ENCODE peak calls at places on chromosomes 7 and 10, in eight cellular contexts. D, P, T, S, G, U, M and K are unnamed samples.

GRCh38 chr7:114539575-114539974 is 125.0 kb downstream of the FOXP2 start:
- DNase-seq in D (no peak), P (no peak), T (peak), S (no peak), G (no peak), U (no peak), M (peak), K (no peak)

GRCh38 chr7:106222545-106222944 is 62.2 kb downstream of the NAMPT start:
- DNase-seq in D (no peak), P (no peak), T (no peak), S (no peak), G (no peak), U (no peak), M (no peak), K (no peak)

GRCh38 chr10:94183666-94184264 is 179.0 kb downstream of the NOC3L start:
- DNase-seq in D (no peak), P (no peak), T (peak), S (no peak), G (no peak), U (no peak), M (no peak), K (no peak)

GRCh38 chr10:33623677-33624076 is 289.2 kb upstream of the NRP1 start:
- DNase-seq in D (no peak), P (no peak), T (no peak), S (no peak), G (no peak), U (no peak), M (no peak), K (no peak)

GRCh38 chr7:135801045-135801693 is 52.6 kb upstream of the FAM180A start:
- DNase-seq in D (peak), P (no peak), T (peak), S (no peak), G (no peak), U (no peak), M (peak), K (peak)

GRCh38 chr7:42572046-42572445 is 335.0 kb upstream of the GLI3 start:
- DNase-seq in D (no peak), P (no peak), T (no peak), S (no peak), G (no peak), U (no peak), M (no peak), K (no peak)

GRCh38 chr10:71161429-71161828 is 50.9 kb upstream of the UNC5B start:
- DNase-seq in D (no peak), P (no peak), T (no peak), S (no peak), G (no peak), U (no peak), M (no peak), K (no peak)

GRCh38 chr7:139902436-139903102 is 73.5 kb downstream of the TBXAS1 start:
- DNase-seq in D (no peak), P (no peak), T (no peak), S (no peak), G (no peak), U (no peak), M (no peak), K (no peak)

GRCh38 chr7:94620703-94621118 is 35.2 kb downstream of the SGCE start:
- DNase-seq in D (peak), P (no peak), T (peak), S (peak), G (peak), U (no peak), M (no peak), K (peak)

GRCh38 chr7:92698237-92698841 is 108.1 kb upstream of the FAM133B start:
- DNase-seq in D (peak), P (no peak), T (peak), S (no peak), G (peak), U (no peak), M (peak), K (no peak)

GRCh38 chr7:105691692-105692564 is 110.6 kb upstream of the EFCAB10 start:
- DNase-seq in D (peak), P (peak), T (peak), S (peak), G (peak), U (peak), M (peak), K (peak)

GRCh38 chr10:13924020-13924725 is 337.4 kb downstream of the PRPF18 start:
- DNase-seq in D (no peak), P (no peak), T (peak), S (no peak), G (no peak), U (no peak), M (no peak), K (no peak)

GRCh38 chr7:127654404-127655392 is 2.7 kb downstream of the SND1 start:
- DNase-seq in D (no peak), P (no peak), T (no peak), S (no peak), G (no peak), U (no peak), M (no peak), K (no peak)

GRCh38 chr10:36888925-36889573 is 236.3 kb upstream of the ANKRD30A start:
- DNase-seq in D (peak), P (no peak), T (no peak), S (no peak), G (no peak), U (peak), M (no peak), K (peak)

GRCh38 chr10:28810062-28810870 is 132.9 kb downstream of the BAMBI start:
- DNase-seq in D (no peak), P (no peak), T (no peak), S (no peak), G (no peak), U (peak), M (no peak), K (no peak)

GRCh38 chr10:68208424-68209042 is 23.4 kb downstream of the ATOH7 start:
- DNase-seq in D (peak), P (no peak), T (peak), S (no peak), G (no peak), U (peak), M (peak), K (no peak)

GRCh38 chr10:124763267-124763666 is 19.1 kb upstream of the FAM53B start:
- DNase-seq in D (no peak), P (no peak), T (no peak), S (no peak), G (no peak), U (no peak), M (no peak), K (no peak)

GRCh38 chr10:110802551-110803238 is 69.0 kb upstream of the PDCD4 start:
- DNase-seq in D (peak), P (no peak), T (peak), S (peak), G (peak), U (no peak), M (peak), K (peak)

GRCh38 chr7:75823198-75823910 is 9.7 kb upstream of the CCL24 start:
- DNase-seq in D (no peak), P (no peak), T (no peak), S (no peak), G (no peak), U (no peak), M (no peak), K (no peak)

GRCh38 chr10:24762161-24762924 is 38.7 kb upstream of the ARHGAP21 start:
- DNase-seq in D (no peak), P (no peak), T (peak), S (no peak), G (no peak), U (no peak), M (no peak), K (no peak)

GRCh38 chr10:127832456-127832855 is 60.3 kb downstream of the CLRN3 start:
- DNase-seq in D (no peak), P (no peak), T (no peak), S (no peak), G (no peak), U (no peak), M (no peak), K (no peak)

GRCh38 chr7:153190452-153190851 is 430.9 kb downstream of the ACTR3B start:
- DNase-seq in D (no peak), P (no peak), T (no peak), S (no peak), G (no peak), U (peak), M (no peak), K (no peak)

GRCh38 chr10:51109821-51110533 is 35.7 kb downstream of the PRKG1 start:
- DNase-seq in D (no peak), P (no peak), T (peak), S (no peak), G (no peak), U (no peak), M (no peak), K (no peak)

GRCh38 chr10:85995791-85996190 is 370.8 kb downstream of the GRID1 start:
- DNase-seq in D (peak), P (no peak), T (no peak), S (no peak), G (no peak), U (peak), M (no peak), K (no peak)

GRCh38 chr7:124276005-124276606 is 243.2 kb upstream of the TMEM229A start:
- DNase-seq in D (no peak), P (no peak), T (no peak), S (no peak), G (no peak), U (peak), M (no peak), K (no peak)

GRCh38 chr10:64215088-64215487 is 693.9 kb downstream of the REEP3 start:
- DNase-seq in D (no peak), P (no peak), T (no peak), S (no peak), G (no peak), U (no peak), M (no peak), K (no peak)

GRCh38 chr10:120963587-120964220 is 112.5 kb downstream of the WDR11 start:
- DNase-seq in D (no peak), P (no peak), T (no peak), S (no peak), G (no peak), U (no peak), M (no peak), K (no peak)

GRCh38 chr7:69773535-69774225 is 175.4 kb downstream of the AUTS2 start:
- DNase-seq in D (no peak), P (no peak), T (no peak), S (no peak), G (no peak), U (no peak), M (no peak), K (no peak)